ENCODE peak calls at places on chromosomes 1 and 21, in nine cellular contexts. R, V, E, F, X, Z, Y, U and P are unnamed samples.

GRCh38 chr1:34213976-34214375 is 37.3 kb downstream of the C1orf94 start:
- DNase-seq in R (no peak), V (no peak), E (no peak), F (no peak), X (no peak), Z (no peak), Y (no peak), U (no peak), P (no peak)

GRCh38 chr1:178706467-178706866 is 18.6 kb upstream of the RALGPS2 start:
- DNase-seq in R (peak; percentile 79), V (peak; percentile 39), E (no peak), F (no peak), X (peak; percentile 13), Z (no peak), Y (no peak), U (peak; percentile 66), P (no peak)

GRCh38 chr1:941588-942383 is 17.3 kb downstream of the NOC2L start:
- DNase-seq in R (peak; percentile 51), V (peak; percentile 79), E (peak; percentile 77), F (peak; percentile 82), X (peak; percentile 92), Z (no peak), Y (peak; percentile 16), U (peak; percentile 85), P (peak; percentile 96)

GRCh38 chr1:100265931-100266830 is at the start of gene RTCA:
- DNase-seq in R (peak; percentile 93), V (peak; percentile 98), E (peak; percentile 96), F (peak; percentile 97), X (peak; percentile 98), Z (peak; percentile 89), Y (peak; percentile 92), U (peak; percentile 94), P (peak; percentile 94)

GRCh38 chr1:115977481-115978258 is 1.4 kb downstream of the SLC22A15 start:
- DNase-seq in R (no peak), V (no peak), E (no peak), F (no peak), X (peak; percentile 30), Z (no peak), Y (no peak), U (peak; percentile 57), P (no peak)

GRCh38 chr1:9443913-9444445 is 95.3 kb upstream of the SLC25A33 start:
- DNase-seq in R (peak; percentile 76), V (peak; percentile 48), E (no peak), F (no peak), X (peak; percentile 83), Z (no peak), Y (peak; percentile 50), U (peak; percentile 96), P (no peak)

GRCh38 chr1:75501565-75501964 is 109.3 kb downstream of the SLC44A5 start:
- DNase-seq in R (no peak), V (no peak), E (no peak), F (no peak), X (no peak), Z (no peak), Y (no peak), U (no peak), P (no peak)

GRCh38 chr1:8047686-8048522 is 21.8 kb upstream of the ERRFI1 start:
- DNase-seq in R (peak; percentile 80), V (no peak), E (peak; percentile 42), F (no peak), X (peak; percentile 35), Z (no peak), Y (peak; percentile 90), U (peak; percentile 90), P (peak; percentile 93)

GRCh38 chr1:204997616-204998015 is 45.4 kb upstream of the CNTN2 start:
- DNase-seq in R (no peak), V (no peak), E (no peak), F (no peak), X (peak; percentile 33), Z (no peak), Y (no peak), U (no peak), P (no peak)

GRCh38 chr1:11802973-11803885 is 2.5 kb downstream of the MTHFR start:
- DNase-seq in R (peak; percentile 97), V (peak; percentile 92), E (peak; percentile 96), F (peak; percentile 88), X (peak; percentile 97), Z (peak; percentile 83), Y (peak; percentile 97), U (peak; percentile 99), P (peak; percentile 92)

GRCh38 chr1:85502625-85503083 is 37.7 kb upstream of the DDAH1 start:
- DNase-seq in R (peak; percentile 85), V (peak; percentile 13), E (peak; percentile 39), F (peak; percentile 43), X (peak; percentile 79), Z (no peak), Y (peak; percentile 87), U (peak; percentile 87), P (peak; percentile 39)

GRCh38 chr1:214823311-214824117 is 220.5 kb downstream of the CENPF start:
- DNase-seq in R (no peak), V (no peak), E (no peak), F (no peak), X (no peak), Z (no peak), Y (no peak), U (no peak), P (peak; percentile 40)

GRCh38 chr1:55172272-55172671 is 42.9 kb downstream of the USP24 start:
- DNase-seq in R (no peak), V (no peak), E (no peak), F (no peak), X (no peak), Z (no peak), Y (no peak), U (no peak), P (no peak)
- H3K4me1 ChIP-seq in R (no peaks in the 10 kb centered on the region), V (peaks cover 44% of the 10 kb centered on the region), E (no peaks in the 10 kb centered on the region), F (no peaks in the 10 kb centered on the region), X (no peaks in the 10 kb centered on the region), Z (no peaks in the 10 kb centered on the region), Y (no peaks in the 10 kb centered on the region), U (no peaks in the 10 kb centered on the region), P (no peaks in the 10 kb centered on the region)

GRCh38 chr1:3702528-3702927 is 49.7 kb upstream of the CCDC27 start:
- DNase-seq in R (no peak), V (no peak), E (no peak), F (no peak), X (no peak), Z (no peak), Y (no peak), U (no peak), P (no peak)

GRCh38 chr1:3700631-3701030 is 48.3 kb downstream of the TP73 start:
- DNase-seq in R (no peak), V (no peak), E (no peak), F (no peak), X (no peak), Z (no peak), Y (no peak), U (no peak), P (no peak)

GRCh38 chr1:3705341-3705950 is 46.8 kb upstream of the CCDC27 start:
- DNase-seq in R (no peak), V (no peak), E (no peak), F (no peak), X (no peak), Z (no peak), Y (no peak), U (no peak), P (no peak)

GRCh38 chr1:3703786-3704396 is 48.4 kb upstream of the CCDC27 start:
- DNase-seq in R (no peak), V (no peak), E (no peak), F (no peak), X (no peak), Z (no peak), Y (no peak), U (no peak), P (no peak)

DNA sequence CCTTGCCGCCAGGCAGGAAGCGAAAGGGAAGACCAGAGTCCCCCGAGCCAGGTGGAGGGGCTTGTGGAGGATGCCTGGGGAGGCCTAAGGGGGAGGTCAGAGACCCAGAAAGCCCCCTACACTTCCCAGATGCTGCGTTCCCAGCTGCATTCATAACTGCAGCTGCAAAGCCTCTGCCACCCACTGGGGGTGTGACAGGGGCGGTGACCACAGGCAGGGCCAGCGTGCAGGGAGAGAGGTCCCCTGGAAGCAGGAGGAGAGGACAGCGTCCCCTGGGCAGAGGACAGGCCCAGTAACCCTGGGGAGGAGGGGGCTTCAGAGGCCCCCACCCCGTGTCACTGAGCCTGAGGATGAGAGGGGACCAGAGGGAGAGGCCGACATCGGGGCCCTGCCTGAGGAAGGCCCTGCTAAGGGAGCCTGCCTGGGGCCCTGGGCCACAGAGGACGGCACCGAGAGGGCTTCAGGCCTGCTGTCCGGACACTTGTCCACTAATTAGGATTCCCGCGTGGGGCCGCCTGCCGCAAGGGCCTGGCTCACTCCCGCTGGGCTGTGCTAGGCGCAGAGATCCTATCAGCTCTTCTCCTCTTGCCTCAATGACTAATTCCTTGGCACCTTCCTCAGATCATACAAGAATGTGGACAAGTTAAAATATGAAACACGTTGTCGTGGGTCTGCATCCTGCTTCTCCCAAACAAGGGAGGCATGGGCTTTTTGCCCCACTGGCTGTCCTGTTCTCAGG is 49.1 kb upstream of the CCDC27 start:
- DNase-seq in R (peak; percentile 10), V (no peak), E (no peak), F (no peak), X (no peak), Z (no peak), Y (no peak), U (no peak), P (no peak)
- H3K27me3 ChIP-seq in R (peaks cover 44% of the 10 kb centered on the region), V (peaks cover 4% of the 10 kb centered on the region), E (peaks cover 25% of the 10 kb centered on the region), F (no peaks in the 10 kb centered on the region), X (peaks cover 11% of the 10 kb centered on the region), Z (no peaks in the 10 kb centered on the region), Y (no peaks in the 10 kb centered on the region), U (peaks cover 83% of the 10 kb centered on the region), P (no peaks in the 10 kb centered on the region)

GRCh38 chr21:45128613-45129226 is 54.3 kb downstream of the ADARB1 start:
- DNase-seq in R (peak; percentile 76), V (peak; percentile 78), E (peak; percentile 75), F (peak; percentile 71), X (peak; percentile 72), Z (no peak), Y (peak; percentile 81), U (peak; percentile 67), P (peak; percentile 82)
- H3K4me1 ChIP-seq in R (peaks cover 24% of the 10 kb centered on the region), V (peaks cover 64% of the 10 kb centered on the region), E (peaks cover 64% of the 10 kb centered on the region), F (no peaks in the 10 kb centered on the region), X (no peaks in the 10 kb centered on the region), Z (peaks cover 69% of the 10 kb centered on the region), Y (peaks cover 45% of the 10 kb centered on the region), U (peaks cover 17% of the 10 kb centered on the region), P (peaks cover 31% of the 10 kb centered on the region)

GRCh38 chr1:50975436-50975835 is 5.4 kb downstream of the CDKN2C start:
- DNase-seq in R (no peak), V (no peak), E (no peak), F (no peak), X (no peak), Z (no peak), Y (no peak), U (no peak), P (no peak)

GRCh38 chr1:50974618-50974935 is 4.5 kb downstream of the CDKN2C start:
- DNase-seq in R (no peak), V (no peak), E (no peak), F (no peak), X (no peak), Z (no peak), Y (no peak), U (no peak), P (no peak)

GRCh38 chr1:50977575-50978143 is 7.6 kb downstream of the CDKN2C start:
- DNase-seq in R (peak; percentile 52), V (peak; percentile 80), E (peak; percentile 74), F (peak; percentile 84), X (peak; percentile 41), Z (no peak), Y (peak; percentile 44), U (peak; percentile 42), P (peak; percentile 73)

GRCh38 chr1:50976890-50977574 is 7.0 kb downstream of the CDKN2C start:
- DNase-seq in R (peak; percentile 39), V (peak; percentile 27), E (peak; percentile 44), F (peak; percentile 55), X (no peak), Z (no peak), Y (peak; percentile 55), U (peak; percentile 49), P (peak; percentile 80)

GRCh38 chr1:50976111-50976889 is 6.3 kb downstream of the CDKN2C start:
- DNase-seq in R (no peak), V (no peak), E (no peak), F (no peak), X (no peak), Z (no peak), Y (no peak), U (no peak), P (peak; percentile 60)
- H3K27me3 ChIP-seq in R (no peaks in the 10 kb centered on the region), V (no peaks in the 10 kb centered on the region), E (no peaks in the 10 kb centered on the region), F (no peaks in the 10 kb centered on the region), X (peaks cover 96% of the 10 kb centered on the region), Z (no peaks in the 10 kb centered on the region), Y (no peaks in the 10 kb centered on the region), U (no peaks in the 10 kb centered on the region), P (no peaks in the 10 kb centered on the region)